ENCODE peak calls at places on chromosome 4, in nine cellular contexts. D is NCI-H1105 treated with DMSO at 0.1 percent for 48 hours, J is pons, L is GM12865, M is substantia nigra, Y is AG08396, I is nephron progenitor cell, H is stromal cell of bone marrow, R is cerebellum. G is an unnamed sample.

GRCh38 chr4:187460016-187460415 is 535.6 kb upstream of the ZFP42 start:
- DNase-seq in D (no peak), J (no peak), L (no peak), M (no peak), Y (no peak), I (no peak), H (no peak), R (no peak), G (no peak)

GRCh38 chr4:23700197-23700596 is 189.7 kb downstream of the PPARGC1A start:
- DNase-seq in D (no peak), J (no peak), L (no peak), M (no peak), Y (no peak), I (no peak), H (no peak), R (no peak), G (no peak)

GRCh38 chr4:8560265-8561047 is 19.7 kb upstream of the GPR78 start:
- DNase-seq in D (no peak), J (no peak), L (no peak), M (no peak), Y (no peak), I (no peak), H (no peak), R (no peak), G (no peak)

GRCh38 chr4:169335331-169335730 is 64.6 kb upstream of the SH3RF1 start:
- DNase-seq in D (no peak), J (no peak), L (no peak), M (no peak), Y (no peak), I (no peak), H (peak; percentile 51), R (no peak), G (no peak)

GRCh38 chr4:179123079-179123478 is 1680.8 kb upstream of the AGA start:
- DNase-seq in D (no peak), J (no peak), L (no peak), M (no peak), Y (no peak), I (no peak), H (no peak), R (no peak), G (no peak)

GRCh38 chr4:3709846-3710441 is 56.2 kb upstream of the ADRA2C start:
- DNase-seq in D (no peak), J (no peak), L (no peak), M (no peak), Y (no peak), I (no peak), H (no peak), R (no peak), G (no peak)

GRCh38 chr4:3780347-3781171 is 14.4 kb downstream of the ADRA2C start:
- DNase-seq in D (peak; percentile 54), J (no peak), L (no peak), M (no peak), Y (no peak), I (no peak), H (no peak), R (no peak), G (no peak)

GRCh38 chr4:76252271-76252653 is 741 bp downstream of the FAM47E start:
- DNase-seq in D (no peak), J (peak; percentile 3), L (no peak), M (no peak), Y (no peak), I (no peak), H (no peak), R (no peak), G (no peak)

GRCh38 chr4:23873717-23874535 is 15.9 kb downstream of the PPARGC1A start:
- DNase-seq in D (no peak), J (no peak), L (no peak), M (no peak), Y (no peak), I (no peak), H (no peak), R (no peak), G (no peak)

GRCh38 chr4:94256833-94257232 is 49.2 kb downstream of the SMARCAD1 start:
- DNase-seq in D (peak; percentile 6), J (no peak), L (no peak), M (no peak), Y (no peak), I (no peak), H (no peak), R (peak; percentile 5), G (no peak)

GRCh38 chr4:150050566-150050965 is 27.7 kb upstream of the DCLK2 start:
- DNase-seq in D (no peak), J (no peak), L (no peak), M (no peak), Y (no peak), I (no peak), H (no peak), R (no peak), G (no peak)